ENCODE peak calls at places on chromosomes 2 and 18, in nine cellular contexts. O, D, Y, Z, K, T, G, Q and L are unnamed samples.
A peak's percentile ranks its signal among the peaks of the same experiment; 100 is the strongest.

GRCh38 chr18:77223221-77223639 is 26.4 kb upstream of the GALR1 start:
- DNase-seq in O (no peak), Q (no peak), K (no peak), D (no peak), Y (no peak), T (peak; percentile 10), Z (peak; percentile 9), G (no peak), L (peak; percentile 8)

GRCh38 chr2:25339121-25339738 is 2.5 kb downstream of the DNMT3A start:
- DNase-seq in D (no peak), Z (no peak), G (no peak), O (no peak), Q (no peak), T (no peak), Y (no peak), K (no peak), L (no peak)

GRCh38 chr2:12816379-12817306 is 99.9 kb downstream of the TRIB2 start:
- DNase-seq in Z (peak; percentile 87), K (no peak), Y (no peak), D (no peak), G (no peak), Q (no peak), T (no peak), O (peak; percentile 61), L (peak; percentile 60)

GRCh38 chr18:65725421-65726050 is 25.3 kb upstream of the CDH7 start:
- DNase-seq in K (no peak), G (peak; percentile 41), Y (peak; percentile 38), T (peak; percentile 84), O (no peak), D (no peak), Z (no peak), Q (no peak), L (no peak)

GRCh38 chr2:169892951-169893350 is 65.7 kb downstream of the UBR3 start:
- DNase-seq in Q (no peak), O (no peak), Y (no peak), G (no peak), D (no peak), K (no peak), Z (no peak), T (no peak), L (no peak)

GRCh38 chr2:188734688-188735087 is 239.5 kb upstream of the COL3A1 start:
- DNase-seq in K (no peak), Q (no peak), D (no peak), G (no peak), Y (peak; percentile 15), T (peak; percentile 35), O (no peak), Z (peak; percentile 66), L (peak; percentile 55)

GRCh38 chr2:207926133-207927076 is 98.9 kb downstream of the PLEKHM3 start:
- DNase-seq in D (no peak), K (no peak), Q (no peak), O (peak; percentile 80), G (peak; percentile 90), T (no peak), Y (no peak), Z (peak; percentile 78), L (peak; percentile 52)

GRCh38 chr2:217058791-217059755 is 199.2 kb upstream of the TNP1 start:
- DNase-seq in O (no peak), K (no peak), Q (no peak), G (peak; percentile 35), T (no peak), D (no peak), Z (peak; percentile 58), Y (no peak), L (no peak)

GRCh38 chr2:54471221-54471711 is 15.1 kb downstream of the SPTBN1 start:
- DNase-seq in Z (peak; percentile 90), Y (no peak), D (no peak), Q (no peak), O (peak; percentile 92), K (peak; percentile 38), T (no peak), G (peak; percentile 84), L (peak; percentile 64)

GRCh38 chr2:233433794-233434193 is 79.5 kb downstream of the DGKD start:
- DNase-seq in O (no peak), Q (no peak), D (peak; percentile 15), Z (no peak), G (no peak), T (no peak), Y (no peak), K (no peak), L (peak; percentile 28)

GRCh38 chr18:13321923-13322322 is 103.4 kb downstream of the LDLRAD4 start:
- DNase-seq in K (no peak), T (no peak), D (no peak), Q (no peak), O (no peak), G (no peak), Z (no peak), Y (no peak), L (no peak)

GRCh38 chr18:37524546-37525301 is 40.9 kb downstream of the CELF4 start:
- DNase-seq in Z (no peak), Y (no peak), O (no peak), Q (peak; percentile 18), T (peak; percentile 73), K (no peak), G (no peak), D (no peak), L (no peak)

GRCh38 chr18:76564117-76564516 is 69.1 kb upstream of the ZNF516 start:
- DNase-seq in O (peak; percentile 51), T (no peak), D (no peak), G (no peak), Z (peak; percentile 89), K (no peak), Y (no peak), Q (no peak), L (peak; percentile 58)

GRCh38 chr18:48896875-48897511 is 53.8 kb downstream of the SMAD7 start:
- DNase-seq in Q (peak; percentile 88), Z (peak; percentile 26), Y (no peak), T (peak; percentile 70), O (peak; percentile 30), G (peak; percentile 61), D (peak; percentile 63), K (no peak), L (no peak)

GRCh38 chr2:118061135-118061955 is 26.9 kb upstream of the INSIG2 start:
- DNase-seq in Z (peak; percentile 60), Q (no peak), G (no peak), T (peak; percentile 71), O (peak; percentile 82), D (no peak), K (peak; percentile 10), Y (no peak), L (peak; percentile 67)

GRCh38 chr2:186884585-186884984 is 35.6 kb upstream of the ZSWIM2 start:
- DNase-seq in Q (peak; percentile 17), Y (no peak), T (no peak), O (no peak), G (peak; percentile 18), D (no peak), Z (no peak), K (no peak), L (no peak)

GRCh38 chr2:98634406-98635092 is 26.2 kb downstream of the UNC50 start:
- DNase-seq in O (no peak), Z (no peak), K (peak; percentile 3), G (no peak), Y (peak; percentile 17), D (no peak), Q (peak; percentile 18), T (peak; percentile 81), L (no peak)

GRCh38 chr18:54684786-54685185 is 93.7 kb downstream of the DYNAP start:
- DNase-seq in D (no peak), G (no peak), T (peak; percentile 60), Y (no peak), K (no peak), O (peak; percentile 17), Z (peak; percentile 72), Q (peak; percentile 10), L (peak; percentile 80)

GRCh38 chr2:68591225-68591624 is 52.2 kb upstream of the PROKR1 start:
- DNase-seq in Z (no peak), G (no peak), D (no peak), Q (no peak), O (no peak), T (no peak), K (no peak), Y (no peak), L (no peak)
- H3K4me3 ChIP-seq in Z (no peak overlapping the region), G (no peak overlapping the region), D (no peak overlapping the region), Q (no peak overlapping the region), O (no peak overlapping the region), T (no peak overlapping the region), K (no peak overlapping the region), Y (no peak overlapping the region), L (no peak overlapping the region)

DNA sequence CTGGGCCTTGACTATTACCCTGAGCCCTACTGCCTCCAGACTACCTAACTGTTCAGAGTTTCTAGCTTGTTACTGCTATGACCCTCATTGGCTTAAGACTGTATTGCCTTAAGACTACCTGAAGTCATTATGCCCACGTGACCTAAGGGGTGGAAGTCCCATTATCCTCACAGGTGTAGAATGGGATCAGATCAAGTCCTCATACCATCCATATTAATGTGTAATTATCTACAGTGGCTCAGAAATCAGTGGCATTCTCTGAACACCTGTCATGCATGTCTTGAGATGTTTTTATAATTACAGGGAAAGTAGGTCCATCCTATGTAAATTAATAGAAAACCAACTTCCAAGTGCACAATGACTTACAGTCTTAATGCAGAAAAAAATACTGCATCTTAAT is 124.0 kb upstream of the CDC42EP3 start:
- DNase-seq in K (no peak), Y (no peak), Q (no peak), O (no peak), Z (no peak), T (no peak), D (no peak), G (no peak), L (no peak)
- TF ChIP-seq CTCF in K (no peak), Y (no peak), Q (no peak), O (no peak), Z (no peak), T (no peak), D (no peak), G (no peak), L (no peak)

DNA sequence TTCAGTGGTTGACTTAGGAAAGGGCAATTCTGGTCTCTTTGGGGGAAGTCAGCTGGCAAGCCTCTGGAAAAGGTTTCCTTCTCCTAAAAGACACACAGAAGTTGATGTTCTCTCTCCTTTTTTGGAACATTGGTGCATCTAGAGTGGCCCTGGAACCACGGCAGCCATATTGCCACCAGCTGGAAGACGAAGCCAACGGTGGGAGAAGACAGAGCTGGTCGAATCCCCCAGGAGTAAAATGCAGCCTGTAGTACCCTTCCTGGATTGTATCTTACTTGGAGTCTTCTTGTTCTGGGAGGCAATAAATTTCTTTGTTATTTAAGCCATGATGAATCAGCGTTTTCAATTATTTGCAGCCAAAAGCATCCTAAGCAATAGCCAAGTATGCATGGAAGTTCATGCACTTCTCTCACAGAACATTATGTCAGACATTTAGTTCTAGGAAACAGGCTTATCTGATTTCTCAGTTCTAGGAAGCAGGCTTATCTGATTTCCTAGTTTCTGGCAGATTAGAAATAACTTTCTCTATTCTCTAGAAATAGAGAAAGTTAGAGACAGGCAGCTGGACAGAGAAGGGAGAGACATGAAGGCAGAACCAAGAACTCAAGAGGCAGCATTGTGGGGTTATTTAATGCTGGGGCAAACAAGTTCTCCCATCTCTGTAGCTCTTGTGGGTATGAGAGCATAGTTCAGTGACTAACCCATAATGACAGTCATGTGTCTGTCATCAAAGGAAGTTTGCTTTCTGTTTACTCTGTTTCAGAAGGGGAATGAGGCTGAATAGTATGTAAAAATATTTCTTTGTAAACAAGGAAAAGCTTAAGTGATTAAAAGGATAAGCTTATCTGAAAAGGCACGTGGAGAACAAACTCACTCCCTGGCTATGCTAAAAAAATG is 40.5 kb upstream of the NABP1 start:
- DNase-seq in K (peak; percentile 21), T (no peak), D (no peak), Z (peak; percentile 82), Q (peak; percentile 25), G (no peak), Y (no peak), O (peak; percentile 85), L (peak; percentile 53)
- H3K4me3 ChIP-seq in K (no peak overlapping the region), T (no peak overlapping the region), D (no peak overlapping the region), Z (no peak overlapping the region), Q (peak overlapping the region; percentile 22), G (no peak overlapping the region), Y (no peak overlapping the region), O (no peak overlapping the region), L (no peak overlapping the region)

GRCh38 chr2:16106619-16107018 is 166.3 kb downstream of the MYCN start:
- DNase-seq in K (no peak), Y (no peak), O (no peak), Q (no peak), G (no peak), D (no peak), T (no peak), Z (no peak), L (no peak)
- TF ChIP-seq CTCF in K (no peak), Y (no peak), O (no peak), Q (no peak), G (no peak), D (no peak), T (no peak), Z (no peak), L (no peak)